ENCODE peak calls at places on chromosomes 11 and 22, in seven cellular contexts. C is stomach, N is aorta, M is GM23338, X is adrenal gland, P is small intestine, O is mesendoderm. K is an unnamed sample.

GRCh38 chr11:8283510-8284272 is 20.0 kb upstream of the LMO1 start:
- DNase-seq in C (no peak), N (no peak), M (peak; percentile 69), X (peak; percentile 39), P (no peak), O (peak; percentile 63), K (peak; percentile 85)

GRCh38 chr22:48902983-48903650 is 924.6 kb downstream of the BRD1 start:
- DNase-seq in C (no peak), N (no peak), M (no peak), X (no peak), P (no peak), O (no peak), K (no peak)

GRCh38 chr11:119806064-119806915 is 77.3 kb upstream of the NECTIN1 start:
- DNase-seq in C (no peak), N (no peak), M (no peak), X (no peak), P (peak; percentile 58), O (no peak), K (no peak)

GRCh38 chr11:134036484-134037092 is 32.3 kb upstream of the JAM3 start:
- DNase-seq in C (no peak), N (no peak), M (peak; percentile 78), X (no peak), P (no peak), O (peak; percentile 84), K (peak; percentile 80)

GRCh38 chr11:59187587-59187986 is 15.7 kb downstream of the DTX4 start:
- DNase-seq in C (peak; percentile 55), N (peak; percentile 68), M (no peak), X (peak; percentile 59), P (peak; percentile 35), O (no peak), K (no peak)

GRCh38 chr11:911031-911889 is 650 bp upstream of the CHID1 start:
- DNase-seq in C (peak; percentile 42), N (peak; percentile 77), M (peak; percentile 72), X (peak; percentile 63), P (peak; percentile 29), O (peak; percentile 63), K (peak; percentile 91)

GRCh38 chr11:68448604-68449011 is 11.9 kb upstream of the PPP6R3 start:
- DNase-seq in C (no peak), N (peak; percentile 39), M (no peak), X (no peak), P (no peak), O (no peak), K (no peak)

GRCh38 chr11:32233928-32234327 is 143.1 kb downstream of the RCN1 start:
- DNase-seq in C (no peak), N (no peak), M (no peak), X (no peak), P (no peak), O (no peak), K (no peak)

GRCh38 chr22:42877597-42878340 is 20.7 kb upstream of the ARFGAP3 start:
- DNase-seq in C (no peak), N (no peak), M (no peak), X (no peak), P (no peak), O (no peak), K (no peak)

GRCh38 chr22:42878561-42879305 is 21.7 kb upstream of the ARFGAP3 start:
- DNase-seq in C (no peak), N (no peak), M (no peak), X (no peak), P (no peak), O (no peak), K (no peak)

GRCh38 chr22:42881298-42881697 is 24.2 kb upstream of the ARFGAP3 start:
- DNase-seq in C (no peak), N (no peak), M (no peak), X (no peak), P (no peak), O (no peak), K (no peak)

GRCh38 chr22:42880815-42881214 is 23.7 kb upstream of the ARFGAP3 start:
- DNase-seq in C (no peak), N (no peak), M (peak; percentile 56), X (no peak), P (no peak), O (peak; percentile 31), K (peak; percentile 86)

DNA sequence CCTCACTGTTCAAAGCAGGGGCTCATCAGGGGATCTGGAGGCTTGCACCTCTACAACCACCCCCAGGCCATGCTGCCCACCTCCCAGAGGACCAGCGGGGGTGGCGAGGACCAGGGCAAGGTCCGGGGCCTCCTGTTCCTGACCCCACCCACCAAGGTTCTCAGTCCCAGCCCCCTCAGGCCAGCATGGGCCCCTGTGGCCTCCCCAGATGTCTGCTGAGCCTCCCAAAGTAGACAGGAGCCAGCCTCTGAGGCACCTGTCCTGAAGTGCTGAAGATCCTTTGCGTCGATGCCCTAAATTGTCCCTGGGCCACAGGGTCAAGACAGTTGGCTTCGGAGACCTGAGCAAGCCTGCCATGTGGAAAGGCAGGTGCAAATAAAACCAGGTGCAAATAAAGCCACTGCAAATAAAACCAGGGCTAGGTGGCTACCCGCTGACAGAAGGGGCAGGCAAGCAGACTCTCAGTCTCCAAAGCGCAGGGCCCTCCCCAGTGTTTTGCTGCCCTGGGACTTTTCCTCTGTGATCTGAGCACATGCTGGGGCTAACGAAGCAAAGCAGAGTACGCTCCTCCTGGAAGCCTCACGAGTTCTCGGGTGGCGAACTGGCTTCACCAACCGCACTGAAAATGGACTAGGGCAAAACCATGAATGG is 22.4 kb upstream of the ARFGAP3 start:
- DNase-seq in C (no peak), N (no peak), M (no peak), X (no peak), P (no peak), O (no peak), K (no peak)
- H3K4me3 ChIP-seq in C (no peak overlapping the region), N (no peak overlapping the region), M (no peak overlapping the region), X (no peak overlapping the region), P (no peak overlapping the region), O (no peak overlapping the region), K (no peak overlapping the region)

DNA sequence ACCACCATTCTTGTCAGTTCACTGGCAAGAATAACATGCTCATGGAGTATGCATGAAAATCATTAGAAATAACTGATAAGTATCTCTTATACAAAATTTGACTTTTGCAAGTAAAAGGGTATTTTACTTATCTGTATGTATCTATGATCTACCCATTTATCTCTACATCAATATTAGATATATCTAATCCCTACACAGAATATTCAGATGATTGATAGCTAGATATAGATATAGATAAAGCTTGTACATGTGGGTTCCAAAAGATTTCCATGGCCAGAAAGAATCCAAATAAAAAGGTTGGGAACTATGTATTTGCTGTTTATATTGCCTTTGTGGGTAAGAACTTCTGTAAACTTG is 185.5 kb downstream of the MAML2 start:
- DNase-seq in C (no peak), N (no peak), M (no peak), X (no peak), P (no peak), O (no peak), K (no peak)
- H3K36me3 ChIP-seq in C (no peaks in the 10 kb centered on the region), N (no peaks in the 10 kb centered on the region), M (no peaks in the 10 kb centered on the region), X (no peaks in the 10 kb centered on the region), P (no peaks in the 10 kb centered on the region), O (no peaks in the 10 kb centered on the region), K (no peaks in the 10 kb centered on the region)

GRCh38 chr11:72347691-72348090 is 86.6 kb downstream of the CLPB start:
- DNase-seq in C (no peak), N (no peak), M (no peak), X (no peak), P (no peak), O (no peak), K (no peak)
- H3K27me3 ChIP-seq in C (no peaks in the 10 kb centered on the region), N (no peaks in the 10 kb centered on the region), M (no peaks in the 10 kb centered on the region), X (no peaks in the 10 kb centered on the region), P (no peaks in the 10 kb centered on the region), O (no peaks in the 10 kb centered on the region), K (no peaks in the 10 kb centered on the region)

GRCh38 chr11:128451651-128452470 is 135.5 kb downstream of the ETS1 start:
- DNase-seq in C (peak; percentile 45), N (peak; percentile 89), M (peak; percentile 34), X (peak; percentile 68), P (no peak), O (no peak), K (peak; percentile 58)
- H3K4me3 ChIP-seq in C (peak overlapping the region; percentile 27), N (peak overlapping the region; percentile 27), M (no peak overlapping the region), X (no peak overlapping the region), P (no peak overlapping the region), O (no peak overlapping the region), K (no peak overlapping the region)

DNA sequence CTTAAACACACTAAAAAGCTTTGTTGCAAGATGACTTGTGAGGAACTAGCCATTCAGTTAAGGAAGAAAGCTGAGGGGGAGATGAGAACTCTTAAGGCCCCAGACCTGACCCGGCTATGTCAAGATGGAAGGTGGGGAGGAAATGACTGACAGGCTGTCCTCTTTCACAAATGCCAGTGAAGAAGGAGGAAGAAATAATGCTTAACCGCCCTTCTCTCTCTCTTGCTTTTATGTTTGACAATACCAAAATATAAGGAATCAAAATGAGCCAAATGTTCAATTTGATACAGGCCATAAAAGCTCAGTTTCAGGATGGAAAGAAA is 87.4 kb downstream of the AMBRA1 start:
- DNase-seq in C (no peak), N (no peak), M (no peak), X (no peak), P (no peak), O (no peak), K (no peak)
- H3K36me3 ChIP-seq in C (peaks cover 52% of the 10 kb centered on the region), N (peaks cover 3% of the 10 kb centered on the region), M (peaks cover 3% of the 10 kb centered on the region), X (no peaks in the 10 kb centered on the region), P (peaks cover 7% of the 10 kb centered on the region), O (peaks cover 1% of the 10 kb centered on the region), K (peaks cover 4% of the 10 kb centered on the region)

GRCh38 chr22:22433770-22434169 is 74.8 kb downstream of the ZNF280B start:
- DNase-seq in C (no peak), N (no peak), M (no peak), X (no peak), P (no peak), O (no peak), K (no peak)
- H3K27me3 ChIP-seq in C (peaks cover 3% of the 10 kb centered on the region), N (no peaks in the 10 kb centered on the region), M (peaks cover 100% of the 10 kb centered on the region), X (peaks cover 3% of the 10 kb centered on the region), P (no peaks in the 10 kb centered on the region), O (no peaks in the 10 kb centered on the region), K (peaks cover 86% of the 10 kb centered on the region)

DNA sequence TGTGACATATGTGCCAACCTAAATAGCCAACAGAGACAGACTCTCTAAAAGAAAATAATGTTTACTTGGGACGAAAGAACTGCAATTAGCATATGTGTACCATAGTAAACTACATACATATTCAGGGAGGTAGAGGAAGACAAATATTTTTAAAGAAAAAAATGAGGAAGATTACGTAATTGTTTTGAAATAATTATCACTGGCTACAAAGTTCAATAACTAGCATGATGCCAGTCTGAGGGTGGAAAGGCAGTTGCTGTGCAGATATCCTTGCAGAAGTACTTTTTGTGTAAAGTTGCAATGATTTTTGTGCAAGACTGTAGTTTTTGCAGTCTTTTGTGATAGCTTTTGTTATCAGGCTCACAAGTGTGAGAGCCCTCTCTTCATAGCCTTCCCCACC is 103.3 kb upstream of the ANO5 start:
- DNase-seq in C (no peak), N (no peak), M (no peak), X (no peak), P (peak; percentile 7), O (no peak), K (no peak)
- H3K4me3 ChIP-seq in C (no peak overlapping the region), N (no peak overlapping the region), M (no peak overlapping the region), X (no peak overlapping the region), P (no peak overlapping the region), O (no peak overlapping the region), K (no peak overlapping the region)

GRCh38 chr22:46654927-46655595 is 34.9 kb downstream of the GRAMD4 start:
- DNase-seq in C (no peak), N (no peak), M (no peak), X (no peak), P (no peak), O (no peak), K (no peak)
- H3K36me3 ChIP-seq in C (peaks cover 34% of the 10 kb centered on the region), N (no peaks in the 10 kb centered on the region), M (no peaks in the 10 kb centered on the region), X (no peaks in the 10 kb centered on the region), P (no peaks in the 10 kb centered on the region), O (no peaks in the 10 kb centered on the region), K (no peaks in the 10 kb centered on the region)

K was measured in H7.